ENCODE peak calls at places on chromosomes 12 and 14, in five cellular contexts. One of them, this sample, is unnamed. For H3K27me3, the result is how much of the 10 kb centered on the place peaks cover.

GRCh38 chr12:10073266-10073665 is 25.5 kb downstream of the CLEC1A start:
- DNase-seq in PC-3: no peak
- DNase-seq in AG04450: no peak
- DNase-seq in testis: no peak
- DNase-seq in DND-41: no peak
- DNase-seq in this sample: no peak

GRCh38 chr14:77989441-77989891 is 180.7 kb upstream of the NRXN3 start:
- DNase-seq in PC-3: no peak
- DNase-seq in AG04450: no peak
- DNase-seq in testis: no peak
- DNase-seq in DND-41: no peak
- DNase-seq in this sample: no peak

GRCh38 chr12:66879392-66879791 is 200.5 kb upstream of the GRIP1 start:
- DNase-seq in PC-3: no peak
- DNase-seq in AG04450: no peak
- DNase-seq in testis: no peak
- DNase-seq in DND-41: no peak
- DNase-seq in this sample: no peak

GRCh38 chr12:26762185-26762584 is 70.8 kb downstream of the ITPR2 start:
- DNase-seq in PC-3: no peak
- DNase-seq in AG04450: no peak
- DNase-seq in testis: no peak
- DNase-seq in DND-41: no peak
- DNase-seq in this sample: no peak

GRCh38 chr14:93303659-93304058 is 29.2 kb downstream of the BTBD7 start:
- DNase-seq in PC-3: no peak
- DNase-seq in AG04450: no peak
- DNase-seq in testis: peak
- DNase-seq in DND-41: no peak
- DNase-seq in this sample: no peak

GRCh38 chr14:64549016-64549415 is 745 bp upstream of the PPP1R36 start:
- DNase-seq in PC-3: no peak
- DNase-seq in AG04450: no peak
- DNase-seq in testis: no peak
- DNase-seq in DND-41: no peak
- DNase-seq in this sample: no peak

GRCh38 chr12:2198542-2198941 is 145.8 kb downstream of the CACNA1C start:
- DNase-seq in PC-3: no peak
- DNase-seq in AG04450: no peak
- DNase-seq in testis: no peak
- DNase-seq in DND-41: no peak
- DNase-seq in this sample: no peak

GRCh38 chr12:124740691-124741137 is 123.0 kb downstream of the SCARB1 start:
- DNase-seq in PC-3: peak
- DNase-seq in AG04450: no peak
- DNase-seq in testis: no peak
- DNase-seq in DND-41: peak
- DNase-seq in this sample: no peak

GRCh38 chr12:127334924-127335644 is 931.9 kb upstream of the TMEM132C start:
- DNase-seq in PC-3: no peak
- DNase-seq in AG04450: no peak
- DNase-seq in testis: no peak
- DNase-seq in DND-41: no peak
- DNase-seq in this sample: no peak

GRCh38 chr14:64196668-64197411 is 97.3 kb downstream of the ESR2 start:
- DNase-seq in PC-3: no peak
- DNase-seq in AG04450: peak
- DNase-seq in testis: peak
- DNase-seq in DND-41: no peak
- DNase-seq in this sample: peak

GRCh38 chr14:77059276-77059934 is 30.9 kb upstream of the IRF2BPL start:
- DNase-seq in PC-3: peak
- DNase-seq in AG04450: no peak
- DNase-seq in testis: peak
- DNase-seq in DND-41: no peak
- DNase-seq in this sample: no peak

GRCh38 chr12:54131641-54132280 is 57.0 kb downstream of the SMUG1 start:
- DNase-seq in PC-3: no peak
- DNase-seq in AG04450: no peak
- DNase-seq in testis: no peak
- DNase-seq in DND-41: no peak
- DNase-seq in this sample: no peak

GRCh38 chr12:31594681-31595080 is 3.7 kb upstream of the DENND5B start:
- DNase-seq in PC-3: no peak
- DNase-seq in AG04450: no peak
- DNase-seq in testis: no peak
- DNase-seq in DND-41: no peak
- DNase-seq in this sample: no peak

GRCh38 chr14:64082837-64083236 is 211.3 kb downstream of the ESR2 start:
- DNase-seq in PC-3: no peak
- DNase-seq in AG04450: no peak
- DNase-seq in testis: peak
- DNase-seq in DND-41: no peak
- DNase-seq in this sample: no peak

GRCh38 chr12:3103806-3104205 is 26.6 kb downstream of the TSPAN9 start:
- DNase-seq in PC-3: no peak
- DNase-seq in AG04450: no peak
- DNase-seq in testis: no peak
- DNase-seq in DND-41: no peak
- DNase-seq in this sample: no peak

GRCh38 chr12:73898645-73899044 is 639.0 kb upstream of the ATXN7L3B start:
- DNase-seq in PC-3: no peak
- DNase-seq in AG04450: no peak
- DNase-seq in testis: no peak
- DNase-seq in DND-41: no peak
- DNase-seq in this sample: no peak

GRCh38 chr14:34081576-34082136 is 130.8 kb upstream of the EGLN3 start:
- DNase-seq in PC-3: peak
- DNase-seq in AG04450: no peak
- DNase-seq in testis: no peak
- DNase-seq in DND-41: no peak
- DNase-seq in this sample: no peak

GRCh38 chr12:34396006-34396860 is 373.9 kb downstream of the ALG10 start:
- DNase-seq in PC-3: no peak
- DNase-seq in AG04450: no peak
- DNase-seq in testis: no peak
- DNase-seq in DND-41: no peak
- DNase-seq in this sample: peak

GRCh38 chr12:45727994-45728624 is 1.4 kb upstream of the ARID2 start:
- DNase-seq in PC-3: no peak
- DNase-seq in AG04450: no peak
- DNase-seq in testis: no peak
- DNase-seq in DND-41: no peak
- DNase-seq in this sample: no peak

GRCh38 chr14:54387328-54387727 is 9.5 kb upstream of the CDKN3 start:
- DNase-seq in PC-3: no peak
- DNase-seq in AG04450: no peak
- DNase-seq in testis: no peak
- DNase-seq in DND-41: no peak
- DNase-seq in this sample: no peak

GRCh38 chr14:35877276-35877675 is 51.1 kb downstream of the BRMS1L start:
- DNase-seq in PC-3: peak
- DNase-seq in AG04450: no peak
- DNase-seq in testis: no peak
- DNase-seq in DND-41: no peak
- DNase-seq in this sample: no peak

GRCh38 chr12:106831699-106832098 is 57.2 kb downstream of the RIC8B start:
- DNase-seq in PC-3: no peak
- DNase-seq in AG04450: no peak
- DNase-seq in testis: no peak
- DNase-seq in DND-41: no peak
- DNase-seq in this sample: no peak

GRCh38 chr12:89661706-89662330 is 46.8 kb downstream of the ATP2B1 start:
- DNase-seq in PC-3: no peak
- DNase-seq in AG04450: no peak
- DNase-seq in testis: no peak
- DNase-seq in DND-41: no peak
- DNase-seq in this sample: no peak

GRCh38 chr12:131902332-131903241 is 8.2 kb downstream of the ULK1 start:
- DNase-seq in PC-3: no peak
- DNase-seq in AG04450: no peak
- DNase-seq in testis: no peak
- DNase-seq in DND-41: no peak
- DNase-seq in this sample: no peak

GRCh38 chr12:107360033-107360432 is 266.7 kb upstream of the CRY1 start:
- DNase-seq in PC-3: no peak
- DNase-seq in AG04450: no peak
- DNase-seq in testis: no peak
- DNase-seq in DND-41: no peak
- DNase-seq in this sample: no peak

GRCh38 chr14:99683619-99684355 is at the start of gene CYP46A1:
- DNase-seq in PC-3: peak
- DNase-seq in AG04450: peak
- DNase-seq in testis: peak
- DNase-seq in DND-41: peak
- DNase-seq in this sample: peak
- H3K27ac ChIP-seq in PC-3: peak
- H3K27ac ChIP-seq in AG04450: peak
- H3K27ac ChIP-seq in testis: peak
- H3K27ac ChIP-seq in DND-41: peak
- H3K27ac ChIP-seq in this sample: peak

DNA sequence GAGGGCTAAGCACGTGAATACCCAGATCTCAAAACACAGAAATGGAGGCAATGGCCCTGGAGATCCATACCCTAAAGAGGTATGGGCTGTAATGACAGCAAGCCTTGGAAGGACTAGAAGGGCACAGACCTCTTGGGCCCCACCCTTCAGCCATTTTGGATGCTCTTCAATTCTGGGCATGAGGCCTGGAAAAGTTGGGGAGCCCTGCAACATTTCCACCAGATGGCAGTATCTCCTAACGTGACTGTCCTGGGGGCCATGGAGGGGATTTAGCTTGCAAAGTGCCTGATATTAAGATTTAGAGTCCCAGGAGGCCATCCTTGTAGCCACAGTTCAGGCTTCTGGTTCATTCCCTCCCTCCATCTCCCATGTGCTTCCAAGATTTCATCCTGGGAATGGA is 30.2 kb downstream of the KCNA5 start:
- DNase-seq in PC-3: no peak
- DNase-seq in AG04450: no peak
- DNase-seq in testis: no peak
- DNase-seq in DND-41: peak
- DNase-seq in this sample: no peak
- TF ChIP-seq CTCF in PC-3: peak
- TF ChIP-seq CTCF in AG04450: peak
- TF ChIP-seq CTCF in testis: no peak
- TF ChIP-seq CTCF in DND-41: peak
- TF ChIP-seq CTCF in this sample: no peak

GRCh38 chr14:28760431-28760996 is 6.1 kb upstream of the FOXG1 start:
- DNase-seq in PC-3: no peak
- DNase-seq in AG04450: no peak
- DNase-seq in testis: no peak
- DNase-seq in DND-41: no peak
- DNase-seq in this sample: no peak
- H3K27me3 ChIP-seq in PC-3: half or more
- H3K27me3 ChIP-seq in AG04450: half or more
- H3K27me3 ChIP-seq in testis: under half
- H3K27me3 ChIP-seq in DND-41: under half
- H3K27me3 ChIP-seq in this sample: half or more

GRCh38 chr12:6215932-6216494 is 15.8 kb downstream of the CD9 start:
- DNase-seq in PC-3: peak
- DNase-seq in AG04450: no peak
- DNase-seq in testis: peak
- DNase-seq in DND-41: no peak
- DNase-seq in this sample: no peak

GRCh38 chr12:6221146-6221545 is 20.9 kb downstream of the CD9 start:
- DNase-seq in PC-3: no peak
- DNase-seq in AG04450: no peak
- DNase-seq in testis: no peak
- DNase-seq in DND-41: no peak
- DNase-seq in this sample: no peak

GRCh38 chr12:6216581-6216980 is 16.4 kb downstream of the CD9 start:
- DNase-seq in PC-3: no peak
- DNase-seq in AG04450: no peak
- DNase-seq in testis: no peak
- DNase-seq in DND-41: no peak
- DNase-seq in this sample: no peak

GRCh38 chr12:6219980-6220379 is 19.8 kb downstream of the CD9 start:
- DNase-seq in PC-3: no peak
- DNase-seq in AG04450: no peak
- DNase-seq in testis: no peak
- DNase-seq in DND-41: no peak
- DNase-seq in this sample: no peak

DNA sequence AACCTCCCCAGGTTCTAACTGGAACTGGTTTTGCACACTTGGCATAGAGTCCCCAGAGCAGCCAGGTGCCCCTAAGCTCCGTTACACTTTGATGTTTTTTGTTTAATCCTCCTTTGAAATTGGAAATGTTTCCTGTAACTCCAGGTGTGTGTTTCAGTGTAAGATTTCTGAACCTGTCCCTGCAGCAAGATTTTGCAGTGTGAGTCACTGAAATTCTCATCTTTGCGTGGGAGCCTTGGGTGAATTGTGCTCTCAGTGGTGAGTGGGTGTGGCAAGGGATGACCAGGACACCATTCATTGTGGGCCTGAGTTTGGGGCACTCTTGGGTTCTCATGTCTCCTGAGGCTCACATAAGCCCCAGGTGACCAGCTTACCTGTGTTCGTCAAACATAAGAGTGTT is 18.3 kb downstream of the CD9 start:
- DNase-seq in PC-3: peak
- DNase-seq in AG04450: no peak
- DNase-seq in testis: no peak
- DNase-seq in DND-41: no peak
- DNase-seq in this sample: no peak
- H3K27ac ChIP-seq in PC-3: peak
- H3K27ac ChIP-seq in AG04450: no peak
- H3K27ac ChIP-seq in testis: no peak
- H3K27ac ChIP-seq in DND-41: no peak
- H3K27ac ChIP-seq in this sample: no peak

GRCh38 chr12:41936333-41936732 is 208.3 kb downstream of the GXYLT1 start:
- DNase-seq in PC-3: no peak
- DNase-seq in AG04450: no peak
- DNase-seq in testis: no peak
- DNase-seq in DND-41: no peak
- DNase-seq in this sample: no peak

GRCh38 chr12:41932028-41932427 is 212.6 kb downstream of the GXYLT1 start:
- DNase-seq in PC-3: no peak
- DNase-seq in AG04450: no peak
- DNase-seq in testis: no peak
- DNase-seq in DND-41: no peak
- DNase-seq in this sample: no peak

GRCh38 chr12:41932470-41932991 is 212.1 kb downstream of the GXYLT1 start:
- DNase-seq in PC-3: peak
- DNase-seq in AG04450: no peak
- DNase-seq in testis: peak
- DNase-seq in DND-41: no peak
- DNase-seq in this sample: peak
- TF ChIP-seq CTCF in PC-3: no peak
- TF ChIP-seq CTCF in AG04450: no peak
- TF ChIP-seq CTCF in testis: no peak
- TF ChIP-seq CTCF in DND-41: no peak
- TF ChIP-seq CTCF in this sample: no peak

This sample was measured in CD4-positive, alpha-beta T cell.